ENCODE peak calls at places on chromosomes 4 and X, in six cellular contexts. B is esophagus muscularis mucosa, V is sigmoid colon, F is suprapubic skin, W is transverse colon, Y is stomach. M is an unnamed sample.

GRCh38 chr4:112855058-112855457 is 194.4 kb upstream of the ANK2 start:
- DNase-seq in B (no peak), V (no peak), F (no peak), W (no peak), Y (no peak), M (no peak)

GRCh38 chrX:67734111-67734753 is 190.4 kb downstream of the AR start:
- DNase-seq in B (no peak), V (no peak), F (no peak), W (no peak), Y (no peak), M (no peak)

GRCh38 chr4:137647375-137647774 is 115.1 kb upstream of the PCDH18 start:
- DNase-seq in B (no peak), V (no peak), F (no peak), W (no peak), Y (no peak), M (no peak)

GRCh38 chrX:17788956-17789562 is 51.8 kb downstream of the SCML1 start:
- DNase-seq in B (no peak), V (no peak), F (no peak), W (no peak), Y (no peak), M (no peak)

GRCh38 chr4:153438916-153439756 is 27.0 kb upstream of the TMEM131L start:
- DNase-seq in B (no peak), V (no peak), F (no peak), W (no peak), Y (no peak), M (no peak)

GRCh38 chr4:128869801-128870509 is 60.5 kb downstream of the JADE1 start:
- DNase-seq in B (no peak), V (no peak), F (no peak), W (no peak), Y (no peak), M (no peak)

GRCh38 chr4:139014391-139015268 is 951 bp upstream of the NOCT start:
- DNase-seq in B (no peak), V (peak; percentile 15), F (no peak), W (no peak), Y (no peak), M (no peak)

GRCh38 chrX:133986008-133986683 is 752 bp upstream of the GPC3 start:
- DNase-seq in B (no peak), V (no peak), F (no peak), W (no peak), Y (no peak), M (no peak)

GRCh38 chr4:162056947-162057346 is 106.9 kb downstream of the FSTL5 start:
- DNase-seq in B (no peak), V (no peak), F (no peak), W (no peak), Y (no peak), M (no peak)

GRCh38 chrX:19981987-19982386 is 8.9 kb downstream of the BCLAF3 start:
- DNase-seq in B (no peak), V (no peak), F (no peak), W (no peak), Y (no peak), M (no peak)

GRCh38 chr4:123398803-123399637 is 2.4 kb downstream of the SPRY1 start:
- DNase-seq in B (no peak), V (peak; percentile 81), F (peak; percentile 84), W (peak; percentile 69), Y (peak; percentile 60), M (peak; percentile 53)

GRCh38 chr4:123397276-123398150 is 918 bp downstream of the SPRY1 start:
- DNase-seq in B (no peak), V (peak; percentile 78), F (no peak), W (peak; percentile 64), Y (peak; percentile 62), M (peak; percentile 26)

GRCh38 chr4:123393696-123394095 is 2.9 kb upstream of the SPRY1 start:
- DNase-seq in B (no peak), V (no peak), F (no peak), W (no peak), Y (no peak), M (no peak)

GRCh38 chr4:123398151-123398802 is 1.7 kb downstream of the SPRY1 start:
- DNase-seq in B (no peak), V (peak; percentile 85), F (no peak), W (peak; percentile 83), Y (peak; percentile 82), M (peak; percentile 44)

DNA sequence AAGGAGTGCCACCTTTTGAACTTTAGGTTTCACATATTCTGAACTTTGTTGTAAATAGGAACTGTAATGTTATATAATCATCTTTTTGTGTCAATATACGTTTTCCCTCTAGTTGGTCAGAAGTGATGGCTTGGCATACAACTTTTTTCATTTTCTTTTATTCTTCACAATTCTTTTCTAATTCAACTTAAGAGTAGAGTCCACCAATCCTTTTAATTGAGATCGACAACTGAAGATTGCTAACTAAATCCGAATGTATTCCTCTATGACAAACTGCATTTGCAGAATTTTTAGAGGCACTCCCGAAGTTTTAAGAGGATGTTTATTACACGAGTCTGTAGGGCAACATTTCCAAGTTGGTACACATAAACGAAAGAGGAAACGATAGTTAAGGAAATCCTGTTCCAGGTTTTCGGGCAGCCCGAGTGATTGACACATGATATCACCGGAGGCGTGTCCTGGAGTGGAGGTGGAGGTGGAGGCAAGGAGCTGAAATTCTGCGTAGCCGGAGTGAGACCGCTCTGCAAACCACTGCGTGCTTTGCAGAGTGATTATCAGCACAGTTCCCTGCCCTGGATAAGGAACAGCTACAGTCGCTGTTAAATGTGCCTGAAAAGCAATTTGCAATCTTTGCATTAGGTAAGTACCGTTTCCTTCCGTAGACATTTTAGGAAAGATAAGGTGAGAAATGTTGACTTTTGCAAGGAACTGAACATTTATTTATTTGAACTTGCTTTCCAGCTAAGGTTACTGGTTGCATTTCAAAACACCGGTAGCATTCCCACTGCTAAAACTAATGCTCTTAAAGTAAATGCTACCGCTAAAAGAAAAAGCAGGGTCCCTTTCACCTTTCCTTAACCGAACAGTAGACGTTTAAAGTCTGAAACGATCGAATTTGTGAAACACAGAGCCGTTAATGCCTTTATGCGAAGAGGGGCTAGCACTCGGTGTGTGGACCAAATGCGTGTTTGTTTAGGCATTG is at the start of gene SPRY1:
- DNase-seq in B (peak; percentile 96), V (peak; percentile 94), F (peak; percentile 93), W (peak; percentile 93), Y (peak; percentile 91), M (peak; percentile 87)
- TF ChIP-seq EP300 in B (no peak), V (no peak), F (no peak), W (no peak), Y (no peak), M (no peak)

GRCh38 chrX:135411893-135412292 is 9.9 kb upstream of the SMIM10L2A start:
- DNase-seq in B (no peak), V (no peak), F (no peak), W (no peak), Y (no peak), M (no peak)

GRCh38 chrX:135410861-135411627 is 10.7 kb upstream of the SMIM10L2A start:
- DNase-seq in B (no peak), V (no peak), F (no peak), W (no peak), Y (no peak), M (no peak)

GRCh38 chrX:135403374-135403773 is 18.4 kb upstream of the SMIM10L2A start:
- DNase-seq in B (no peak), V (no peak), F (no peak), W (no peak), Y (no peak), M (no peak)

GRCh38 chrX:135408794-135409193 is 12.9 kb upstream of the SMIM10L2A start:
- DNase-seq in B (no peak), V (no peak), F (no peak), W (no peak), Y (no peak), M (no peak)
- TF ChIP-seq EP300 in B (no peak), V (no peak), F (no peak), W (no peak), Y (no peak), M (no peak)

DNA sequence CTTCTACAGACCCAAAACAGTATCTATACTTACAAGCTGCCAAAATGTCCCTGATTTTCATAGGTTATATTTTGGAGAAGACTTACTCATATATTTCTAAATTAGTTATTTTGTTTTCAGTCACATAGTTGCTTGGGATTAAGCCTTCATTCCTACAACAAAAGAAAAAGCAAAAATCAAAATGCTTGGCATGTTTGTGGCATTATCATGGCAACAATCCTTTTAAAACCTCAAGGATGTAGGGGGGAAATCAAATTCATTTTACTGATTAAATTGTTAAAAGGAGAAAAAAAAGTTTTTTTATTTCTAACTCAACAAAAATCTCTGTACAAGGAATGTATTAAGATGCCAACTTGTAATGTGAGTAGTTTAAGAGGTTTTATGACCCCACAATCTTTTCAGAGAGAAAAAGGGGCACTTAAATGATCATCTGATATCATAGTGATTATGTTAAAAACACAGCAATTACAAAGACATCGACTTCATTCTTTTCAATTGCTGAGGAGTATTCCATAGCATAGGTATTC is 23.5 kb downstream of the TXK start:
- DNase-seq in B (no peak), V (no peak), F (no peak), W (no peak), Y (no peak), M (no peak)
- TF ChIP-seq EP300 in B (no peak), V (no peak), F (no peak), W (no peak), Y (no peak), M (no peak)

GRCh38 chrX:10882484-10882883 is 228.6 kb upstream of the HCCS start:
- DNase-seq in B (no peak), V (no peak), F (no peak), W (no peak), Y (no peak), M (no peak)
- TF ChIP-seq EP300 in B (no peak), V (no peak), F (no peak), W (no peak), Y (no peak), M (no peak)

GRCh38 chr4:102678695-102679335 is 82.0 kb downstream of the MANBA start:
- DNase-seq in B (no peak), V (no peak), F (no peak), W (no peak), Y (no peak), M (no peak)

GRCh38 chr4:102683846-102684581 is 76.8 kb downstream of the MANBA start:
- DNase-seq in B (no peak), V (no peak), F (no peak), W (no peak), Y (no peak), M (no peak)

GRCh38 chr4:102675142-102675541 is 85.6 kb downstream of the MANBA start:
- DNase-seq in B (no peak), V (no peak), F (no peak), W (no peak), Y (no peak), M (no peak)

GRCh38 chr4:102678107-102678506 is 82.7 kb downstream of the MANBA start:
- DNase-seq in B (no peak), V (no peak), F (no peak), W (no peak), Y (no peak), M (no peak)
- TF ChIP-seq EP300 in B (no peak), V (no peak), F (no peak), W (no peak), Y (no peak), M (no peak)

GRCh38 chrX:22069586-22069985 is 37.5 kb downstream of the PHEX start:
- DNase-seq in B (no peak), V (no peak), F (no peak), W (no peak), Y (no peak), M (no peak)

GRCh38 chrX:22078117-22078516 is 46.0 kb downstream of the PHEX start:
- DNase-seq in B (no peak), V (no peak), F (no peak), W (no peak), Y (no peak), M (no peak)

DNA sequence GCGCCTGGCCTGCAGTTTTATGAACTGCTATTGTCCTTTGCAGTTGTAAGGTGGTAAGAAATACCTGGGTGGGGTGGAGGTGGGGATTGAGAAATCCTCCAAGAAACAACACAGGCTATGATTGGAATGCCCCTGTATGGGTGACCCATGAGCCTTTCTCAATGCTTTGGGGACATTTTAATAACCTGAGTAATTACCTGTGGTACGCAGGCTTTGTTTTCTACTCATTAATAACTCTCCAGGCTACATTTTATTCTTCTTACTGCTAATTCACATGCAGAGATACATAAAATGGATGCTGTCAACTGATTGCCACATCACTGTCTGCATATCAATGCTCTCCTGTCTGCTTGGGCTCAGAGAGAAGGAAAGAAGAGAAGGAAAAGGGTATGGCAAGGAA is 41.8 kb downstream of the PHEX start:
- DNase-seq in B (no peak), V (no peak), F (no peak), W (no peak), Y (no peak), M (no peak)
- TF ChIP-seq EP300 in B (no peak), V (no peak), F (no peak), W (no peak), Y (no peak), M (no peak)

M was measured in tibial nerve.